ENCODE peak calls at places on chromosomes 16 and 17, in eight cellular contexts. One of them, this sample, is unnamed.

GRCh38 chr16:87538594-87538993 is 45.8 kb upstream of the ZCCHC14 start:
- DNase-seq in substantia nigra: no peak
- DNase-seq in CD8-positive, alpha-beta T cell: no peak
- DNase-seq in ascending aorta: no peak
- DNase-seq in stomach: no peak
- DNase-seq in brain microvascular endothelial cell: peak
- DNase-seq in colonic mucosa: no peak
- DNase-seq in A673: no peak
- DNase-seq in this sample: no peak

GRCh38 chr17:59693582-59693981 is 13.6 kb downstream of the PTRH2 start:
- DNase-seq in substantia nigra: no peak
- DNase-seq in CD8-positive, alpha-beta T cell: no peak
- DNase-seq in ascending aorta: no peak
- DNase-seq in stomach: no peak
- DNase-seq in brain microvascular endothelial cell: no peak
- DNase-seq in colonic mucosa: no peak
- DNase-seq in A673: no peak
- DNase-seq in this sample: no peak

GRCh38 chr16:11149011-11149616 is 106.9 kb downstream of the SOCS1 start:
- DNase-seq in substantia nigra: no peak
- DNase-seq in CD8-positive, alpha-beta T cell: no peak
- DNase-seq in ascending aorta: no peak
- DNase-seq in stomach: no peak
- DNase-seq in brain microvascular endothelial cell: peak
- DNase-seq in colonic mucosa: no peak
- DNase-seq in A673: no peak
- DNase-seq in this sample: no peak

GRCh38 chr16:30525844-30526136 is 576 bp downstream of the ZNF768 start:
- DNase-seq in substantia nigra: no peak
- DNase-seq in CD8-positive, alpha-beta T cell: no peak
- DNase-seq in ascending aorta: no peak
- DNase-seq in stomach: no peak
- DNase-seq in brain microvascular endothelial cell: no peak
- DNase-seq in colonic mucosa: no peak
- DNase-seq in A673: no peak
- DNase-seq in this sample: no peak

GRCh38 chr17:3740611-3741073 is 16.9 kb downstream of the HASPIN start:
- DNase-seq in substantia nigra: no peak
- DNase-seq in CD8-positive, alpha-beta T cell: peak
- DNase-seq in ascending aorta: no peak
- DNase-seq in stomach: no peak
- DNase-seq in brain microvascular endothelial cell: no peak
- DNase-seq in colonic mucosa: no peak
- DNase-seq in A673: no peak
- DNase-seq in this sample: peak

GRCh38 chr17:61818225-61818624 is 45.1 kb downstream of the BRIP1 start:
- DNase-seq in substantia nigra: no peak
- DNase-seq in CD8-positive, alpha-beta T cell: no peak
- DNase-seq in ascending aorta: no peak
- DNase-seq in stomach: no peak
- DNase-seq in brain microvascular endothelial cell: no peak
- DNase-seq in colonic mucosa: no peak
- DNase-seq in A673: no peak
- DNase-seq in this sample: no peak

GRCh38 chr17:50265212-50265611 is 9.1 kb upstream of the TMEM92 start:
- DNase-seq in substantia nigra: no peak
- DNase-seq in CD8-positive, alpha-beta T cell: no peak
- DNase-seq in ascending aorta: no peak
- DNase-seq in stomach: peak
- DNase-seq in brain microvascular endothelial cell: no peak
- DNase-seq in colonic mucosa: no peak
- DNase-seq in A673: no peak
- DNase-seq in this sample: no peak

GRCh38 chr17:77235370-77236080 is 94.8 kb downstream of the SEC14L1 start:
- DNase-seq in substantia nigra: no peak
- DNase-seq in CD8-positive, alpha-beta T cell: no peak
- DNase-seq in ascending aorta: no peak
- DNase-seq in stomach: no peak
- DNase-seq in brain microvascular endothelial cell: peak
- DNase-seq in colonic mucosa: peak
- DNase-seq in A673: peak
- DNase-seq in this sample: no peak

GRCh38 chr17:327296-327695 is 25.3 kb downstream of the RPH3AL start:
- DNase-seq in substantia nigra: no peak
- DNase-seq in CD8-positive, alpha-beta T cell: no peak
- DNase-seq in ascending aorta: no peak
- DNase-seq in stomach: no peak
- DNase-seq in brain microvascular endothelial cell: no peak
- DNase-seq in colonic mucosa: no peak
- DNase-seq in A673: no peak
- DNase-seq in this sample: no peak

GRCh38 chr16:89325861-89326471 is 108.5 kb downstream of the ZNF778 start:
- DNase-seq in substantia nigra: no peak
- DNase-seq in CD8-positive, alpha-beta T cell: no peak
- DNase-seq in ascending aorta: no peak
- DNase-seq in stomach: peak
- DNase-seq in brain microvascular endothelial cell: peak
- DNase-seq in colonic mucosa: peak
- DNase-seq in A673: peak
- DNase-seq in this sample: no peak

GRCh38 chr17:31900877-31901276 is 631 bp downstream of the UTP6 start:
- DNase-seq in substantia nigra: no peak
- DNase-seq in CD8-positive, alpha-beta T cell: no peak
- DNase-seq in ascending aorta: no peak
- DNase-seq in stomach: no peak
- DNase-seq in brain microvascular endothelial cell: peak
- DNase-seq in colonic mucosa: no peak
- DNase-seq in A673: no peak
- DNase-seq in this sample: no peak

GRCh38 chr16:89615596-89616090 is 2.2 kb downstream of the DPEP1 start:
- DNase-seq in substantia nigra: no peak
- DNase-seq in CD8-positive, alpha-beta T cell: no peak
- DNase-seq in ascending aorta: no peak
- DNase-seq in stomach: peak
- DNase-seq in brain microvascular endothelial cell: no peak
- DNase-seq in colonic mucosa: peak
- DNase-seq in A673: no peak
- DNase-seq in this sample: no peak

GRCh38 chr17:17506893-17507464 is 10.8 kb upstream of the RASD1 start:
- DNase-seq in substantia nigra: no peak
- DNase-seq in CD8-positive, alpha-beta T cell: no peak
- DNase-seq in ascending aorta: no peak
- DNase-seq in stomach: peak
- DNase-seq in brain microvascular endothelial cell: no peak
- DNase-seq in colonic mucosa: peak
- DNase-seq in A673: no peak
- DNase-seq in this sample: no peak

GRCh38 chr17:81641825-81642489 is 5.0 kb downstream of the TSPAN10 start:
- DNase-seq in substantia nigra: no peak
- DNase-seq in CD8-positive, alpha-beta T cell: no peak
- DNase-seq in ascending aorta: no peak
- DNase-seq in stomach: no peak
- DNase-seq in brain microvascular endothelial cell: peak
- DNase-seq in colonic mucosa: no peak
- DNase-seq in A673: no peak
- DNase-seq in this sample: no peak

GRCh38 chr16:88568710-88569613 is 1.2 kb upstream of the ZC3H18 start:
- DNase-seq in substantia nigra: no peak
- DNase-seq in CD8-positive, alpha-beta T cell: no peak
- DNase-seq in ascending aorta: no peak
- DNase-seq in stomach: no peak
- DNase-seq in brain microvascular endothelial cell: no peak
- DNase-seq in colonic mucosa: no peak
- DNase-seq in A673: no peak
- DNase-seq in this sample: no peak

GRCh38 chr16:29745853-29746345 is at the start of gene C16orf54:
- DNase-seq in substantia nigra: peak
- DNase-seq in CD8-positive, alpha-beta T cell: peak
- DNase-seq in ascending aorta: peak
- DNase-seq in stomach: peak
- DNase-seq in brain microvascular endothelial cell: no peak
- DNase-seq in colonic mucosa: peak
- DNase-seq in A673: no peak
- DNase-seq in this sample: peak

GRCh38 chr17:46771601-46772012 is 46.9 kb downstream of the WNT3 start:
- DNase-seq in substantia nigra: no peak
- DNase-seq in CD8-positive, alpha-beta T cell: no peak
- DNase-seq in ascending aorta: no peak
- DNase-seq in stomach: peak
- DNase-seq in brain microvascular endothelial cell: no peak
- DNase-seq in colonic mucosa: no peak
- DNase-seq in A673: no peak
- DNase-seq in this sample: no peak

GRCh38 chr16:30028438-30029093 is 2.5 kb downstream of the TLCD3B start:
- DNase-seq in substantia nigra: no peak
- DNase-seq in CD8-positive, alpha-beta T cell: peak
- DNase-seq in ascending aorta: no peak
- DNase-seq in stomach: no peak
- DNase-seq in brain microvascular endothelial cell: no peak
- DNase-seq in colonic mucosa: no peak
- DNase-seq in A673: no peak
- DNase-seq in this sample: no peak

DNA sequence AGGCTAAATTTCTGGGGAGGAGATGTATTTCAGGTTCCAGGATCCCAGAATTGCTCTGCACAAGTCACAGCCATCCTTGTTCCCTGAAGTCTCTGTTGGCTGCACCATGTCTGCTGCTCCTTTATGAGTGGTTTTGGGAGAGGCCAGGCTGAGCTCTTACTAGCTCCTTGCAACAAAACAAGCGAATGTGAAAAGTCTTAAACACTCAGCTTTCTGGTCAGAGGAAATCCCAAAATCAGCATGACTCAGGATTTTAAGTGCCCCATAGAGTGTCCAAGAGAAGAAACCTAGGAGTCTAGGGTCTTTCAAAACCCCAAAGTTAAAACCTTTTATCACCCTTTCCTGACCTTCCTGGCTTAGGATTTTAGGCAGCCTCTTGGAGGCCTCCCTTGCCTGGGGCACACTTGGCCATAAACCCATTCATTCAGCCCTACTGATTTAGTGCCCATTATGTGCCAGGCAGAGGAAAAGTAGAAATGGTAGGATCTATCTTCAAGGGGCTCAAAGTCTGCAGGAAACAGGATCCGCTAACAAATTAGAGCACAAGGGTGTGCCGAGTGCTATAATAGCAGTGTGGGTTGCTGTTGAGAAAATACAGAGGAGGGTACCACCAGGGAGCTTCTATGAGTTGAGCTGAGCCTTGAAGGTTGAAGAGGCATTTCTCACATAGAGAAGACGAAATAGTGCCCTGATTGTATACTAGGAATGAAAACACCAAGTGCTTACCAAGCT is 36.9 kb downstream of the SOST start:
- DNase-seq in substantia nigra: no peak
- DNase-seq in CD8-positive, alpha-beta T cell: no peak
- DNase-seq in ascending aorta: no peak
- DNase-seq in stomach: no peak
- DNase-seq in brain microvascular endothelial cell: no peak
- DNase-seq in colonic mucosa: no peak
- DNase-seq in A673: no peak
- DNase-seq in this sample: no peak
- H3K27ac ChIP-seq in substantia nigra: no peak
- H3K27ac ChIP-seq in CD8-positive, alpha-beta T cell: no peak
- H3K27ac ChIP-seq in ascending aorta: peak
- H3K27ac ChIP-seq in stomach: no peak
- H3K27ac ChIP-seq in brain microvascular endothelial cell: no peak
- H3K27ac ChIP-seq in colonic mucosa: peak
- H3K27ac ChIP-seq in A673: no peak
- H3K27ac ChIP-seq in this sample: no peak

GRCh38 chr16:1745900-1746692 is 25.2 kb downstream of the NME3 start:
- DNase-seq in substantia nigra: no peak
- DNase-seq in CD8-positive, alpha-beta T cell: no peak
- DNase-seq in ascending aorta: no peak
- DNase-seq in stomach: no peak
- DNase-seq in brain microvascular endothelial cell: peak
- DNase-seq in colonic mucosa: no peak
- DNase-seq in A673: peak
- DNase-seq in this sample: no peak
- H3K27ac ChIP-seq in substantia nigra: no peak
- H3K27ac ChIP-seq in CD8-positive, alpha-beta T cell: no peak
- H3K27ac ChIP-seq in ascending aorta: no peak
- H3K27ac ChIP-seq in stomach: no peak
- H3K27ac ChIP-seq in brain microvascular endothelial cell: peak
- H3K27ac ChIP-seq in colonic mucosa: no peak
- H3K27ac ChIP-seq in A673: peak
- H3K27ac ChIP-seq in this sample: no peak

DNA sequence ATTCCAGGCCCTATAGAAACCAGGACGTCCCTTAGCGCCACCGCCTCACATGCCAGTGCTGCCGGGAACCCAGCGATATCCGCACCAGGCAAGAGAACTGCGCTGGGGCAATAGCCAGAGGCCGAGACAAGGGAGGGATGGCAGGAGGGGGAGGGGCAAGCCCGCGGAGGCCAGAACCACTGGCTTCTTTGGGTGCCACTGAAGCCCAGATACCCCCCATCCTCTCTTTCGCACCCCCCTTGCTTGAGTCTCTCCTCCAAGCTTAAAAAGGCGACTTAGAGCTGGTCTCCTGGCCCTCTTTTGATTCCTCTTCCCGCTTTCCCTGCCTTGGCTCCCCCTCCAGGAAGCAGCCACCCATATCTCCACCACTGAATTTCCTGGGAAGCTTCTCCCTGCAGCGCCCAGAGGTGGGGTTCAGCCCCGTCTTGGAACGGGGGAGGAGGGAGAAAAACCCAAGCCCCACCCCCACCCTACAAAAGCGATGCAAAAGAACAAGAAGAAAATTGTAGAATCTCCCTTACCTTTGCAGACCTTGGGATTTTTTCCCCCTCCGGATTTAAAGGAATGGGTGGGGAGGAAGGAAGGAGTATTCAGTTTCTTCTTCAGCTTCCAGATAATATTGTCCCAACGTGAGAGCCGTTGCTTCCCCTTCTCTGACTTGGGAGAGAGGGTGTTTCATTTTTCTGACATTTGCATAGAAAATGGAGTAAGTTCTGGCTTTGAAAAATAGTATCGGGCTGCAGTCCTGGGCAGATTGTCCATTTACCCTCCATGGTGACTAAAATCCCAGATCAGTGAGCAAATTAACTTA is 622 bp downstream of the HOXB6 start:
- DNase-seq in substantia nigra: no peak
- DNase-seq in CD8-positive, alpha-beta T cell: no peak
- DNase-seq in ascending aorta: no peak
- DNase-seq in stomach: no peak
- DNase-seq in brain microvascular endothelial cell: no peak
- DNase-seq in colonic mucosa: peak
- DNase-seq in A673: peak
- DNase-seq in this sample: no peak
- H3K27ac ChIP-seq in substantia nigra: no peak
- H3K27ac ChIP-seq in CD8-positive, alpha-beta T cell: no peak
- H3K27ac ChIP-seq in ascending aorta: peak
- H3K27ac ChIP-seq in stomach: no peak
- H3K27ac ChIP-seq in brain microvascular endothelial cell: no peak
- H3K27ac ChIP-seq in colonic mucosa: peak
- H3K27ac ChIP-seq in A673: peak
- H3K27ac ChIP-seq in this sample: peak

DNA sequence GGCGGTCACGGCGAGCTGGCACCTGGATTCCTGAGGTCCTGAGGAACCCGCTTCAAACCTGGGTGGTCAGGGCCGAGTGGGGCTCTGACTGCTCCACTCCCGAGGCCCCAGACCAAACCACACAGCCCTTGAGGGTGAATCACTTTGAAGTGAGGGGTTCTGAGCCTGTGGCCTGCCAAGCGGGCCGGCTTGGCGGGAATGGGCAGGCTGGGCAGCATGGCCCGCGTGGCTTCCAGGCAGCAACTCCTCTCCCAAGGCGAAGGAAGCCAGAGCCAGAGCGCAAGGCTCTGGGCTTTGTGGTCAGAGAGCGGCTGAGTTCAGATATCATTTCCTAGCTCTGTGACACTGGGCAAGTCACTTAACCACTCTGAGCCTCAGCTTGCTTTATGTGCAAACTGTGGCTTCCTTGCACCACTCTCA is 42.7 kb downstream of the CMIP start:
- DNase-seq in substantia nigra: no peak
- DNase-seq in CD8-positive, alpha-beta T cell: no peak
- DNase-seq in ascending aorta: no peak
- DNase-seq in stomach: no peak
- DNase-seq in brain microvascular endothelial cell: no peak
- DNase-seq in colonic mucosa: no peak
- DNase-seq in A673: no peak
- DNase-seq in this sample: no peak
- H3K27ac ChIP-seq in substantia nigra: no peak
- H3K27ac ChIP-seq in CD8-positive, alpha-beta T cell: no peak
- H3K27ac ChIP-seq in ascending aorta: no peak
- H3K27ac ChIP-seq in stomach: no peak
- H3K27ac ChIP-seq in brain microvascular endothelial cell: peak
- H3K27ac ChIP-seq in colonic mucosa: no peak
- H3K27ac ChIP-seq in A673: no peak
- H3K27ac ChIP-seq in this sample: no peak